ENCODE peak calls at places on chromosome 20, in five cellular contexts. U is HCT116; X is PC-3; Q is cardiac muscle cell; B is CD8-positive, alpha-beta T cell. G is an unnamed sample.

GRCh38 chr20:35329435-35330139 is 37.4 kb upstream of the FAM83C start:
- DNase-seq in U (no peak), X (peak; percentile 83), Q (peak; percentile 50), B (no peak), G (peak; percentile 67)

GRCh38 chr20:37640600-37641561 is 52.9 kb upstream of the CTNNBL1 start:
- DNase-seq in U (no peak), X (peak; percentile 59), Q (peak; percentile 20), B (no peak), G (no peak)

GRCh38 chr20:54345301-54345724 is 130.1 kb upstream of the DOK5 start:
- DNase-seq in U (peak; percentile 7), X (peak; percentile 84), Q (peak; percentile 77), B (no peak), G (no peak)

GRCh38 chr20:51259455-51259854 is 236.5 kb upstream of the KCNG1 start:
- DNase-seq in U (no peak), X (no peak), Q (no peak), B (no peak), G (no peak)

GRCh38 chr20:3754258-3754595 is 13.3 kb downstream of the ADISSP start:
- DNase-seq in U (no peak), X (no peak), Q (no peak), B (no peak), G (no peak)

GRCh38 chr20:39651645-39652340 is 689.6 kb downstream of the DHX35 start:
- DNase-seq in U (no peak), X (no peak), Q (no peak), B (no peak), G (no peak)

GRCh38 chr20:3818155-3819151 is 1.9 kb upstream of the AP5S1 start:
- DNase-seq in U (peak; percentile 71), X (peak; percentile 93), Q (peak; percentile 85), B (no peak), G (no peak)

GRCh38 chr20:36795691-36796090 is 22.1 kb upstream of the DSN1 start:
- DNase-seq in U (no peak), X (no peak), Q (no peak), B (no peak), G (no peak)

GRCh38 chr20:23257106-23257761 is 93.4 kb upstream of the NXT1 start:
- DNase-seq in U (no peak), X (no peak), Q (peak; percentile 32), B (no peak), G (no peak)

GRCh38 chr20:38050691-38051090 is 17.1 kb downstream of the RPRD1B start:
- DNase-seq in U (no peak), X (no peak), Q (peak; percentile 32), B (no peak), G (no peak)

GRCh38 chr20:16064991-16065707 is 508.1 kb downstream of the KIF16B start:
- DNase-seq in U (no peak), X (no peak), Q (no peak), B (no peak), G (no peak)

GRCh38 chr20:22389836-22390542 is 194.4 kb downstream of the FOXA2 start:
- DNase-seq in U (peak; percentile 94), X (peak; percentile 99), Q (peak; percentile 14), B (no peak), G (peak; percentile 41)

GRCh38 chr20:37308098-37309050 is 18.9 kb downstream of the MANBAL start:
- DNase-seq in U (no peak), X (no peak), Q (no peak), B (no peak), G (no peak)

GRCh38 chr20:11902264-11902663 is 15.4 kb upstream of the BTBD3 start:
- DNase-seq in U (no peak), X (peak; percentile 77), Q (no peak), B (no peak), G (no peak)

GRCh38 chr20:13723015-13723414 is 61.7 kb downstream of the ESF1 start:
- DNase-seq in U (no peak), X (no peak), Q (peak; percentile 26), B (no peak), G (no peak)

GRCh38 chr20:5504061-5504739 is 187.4 kb upstream of the PROKR2 start:
- DNase-seq in U (no peak), X (no peak), Q (peak; percentile 60), B (no peak), G (no peak)

GRCh38 chr20:20713244-20713765 is 861 bp upstream of the RALGAPA2 start:
- DNase-seq in U (no peak), X (no peak), Q (no peak), B (no peak), G (no peak)

GRCh38 chr20:37864275-37864674 is 38.7 kb upstream of the VSTM2L start:
- DNase-seq in U (no peak), X (no peak), Q (no peak), B (no peak), G (no peak)

GRCh38 chr20:38418509-38419204 is 16.5 kb downstream of the SNHG17 start:
- DNase-seq in U (no peak), X (no peak), Q (peak; percentile 74), B (no peak), G (no peak)

GRCh38 chr20:44035924-44036323 is 121.3 kb downstream of the TOX2 start:
- DNase-seq in U (no peak), X (no peak), Q (no peak), B (no peak), G (no peak)

GRCh38 chr20:47334022-47334551 is 22.4 kb downstream of the ZMYND8 start:
- DNase-seq in U (no peak), X (peak; percentile 98), Q (peak; percentile 96), B (no peak), G (no peak)

GRCh38 chr20:44247131-44247571 is at the start of gene GDAP1L1:
- DNase-seq in U (no peak), X (no peak), Q (no peak), B (no peak), G (no peak)

GRCh38 chr20:20856306-20856705 is 143.9 kb upstream of the RALGAPA2 start:
- DNase-seq in U (no peak), X (no peak), Q (no peak), B (no peak), G (no peak)

GRCh38 chr20:23879328-23879798 is at the start of gene CST5:
- DNase-seq in U (no peak), X (no peak), Q (no peak), B (no peak), G (no peak)

GRCh38 chr20:3174442-3175263 is 1.3 kb upstream of the LZTS3 start:
- DNase-seq in U (peak; percentile 26), X (peak; percentile 55), Q (peak; percentile 38), B (no peak), G (no peak)

GRCh38 chr20:51429144-51429482 is 113.4 kb downstream of the NFATC2 start:
- DNase-seq in U (no peak), X (no peak), Q (no peak), B (no peak), G (no peak)

GRCh38 chr20:3392756-3393155 is 14.7 kb downstream of the DNAAF9 start:
- DNase-seq in U (no peak), X (no peak), Q (no peak), B (no peak), G (no peak)

GRCh38 chr20:49475979-49476378 is 6.5 kb downstream of the KCNB1 start:
- DNase-seq in U (no peak), X (no peak), Q (peak; percentile 18), B (no peak), G (no peak)

GRCh38 chr20:44411020-44411756 is 55.7 kb downstream of the HNF4A start:
- DNase-seq in U (no peak), X (no peak), Q (no peak), B (no peak), G (no peak)

GRCh38 chr20:17395729-17396128 is 135.4 kb downstream of the BFSP1 start:
- DNase-seq in U (no peak), X (no peak), Q (no peak), B (no peak), G (no peak)

GRCh38 chr20:36408219-36408618 is 102.1 kb downstream of the DLGAP4 start:
- DNase-seq in U (no peak), X (peak; percentile 74), Q (peak; percentile 62), B (no peak), G (no peak)

GRCh38 chr20:59318201-59318790 is 17.9 kb downstream of the EDN3 start:
- DNase-seq in U (no peak), X (no peak), Q (no peak), B (no peak), G (no peak)

GRCh38 chr20:59317332-59317731 is 16.9 kb downstream of the EDN3 start:
- DNase-seq in U (no peak), X (no peak), Q (no peak), B (no peak), G (no peak)

GRCh38 chr20:59316911-59317310 is 16.5 kb downstream of the EDN3 start:
- DNase-seq in U (no peak), X (no peak), Q (no peak), B (no peak), G (no peak)

GRCh38 chr20:59318803-59319202 is 18.4 kb downstream of the EDN3 start:
- DNase-seq in U (no peak), X (no peak), Q (no peak), B (no peak), G (no peak)

GRCh38 chr20:59314872-59315500 is 14.6 kb downstream of the EDN3 start:
- DNase-seq in U (no peak), X (no peak), Q (no peak), B (no peak), G (no peak)
- H3K4me1 ChIP-seq in U (no peaks in the 10 kb centered on the region), X (no peaks in the 10 kb centered on the region), Q (no peaks in the 10 kb centered on the region), B (no peaks in the 10 kb centered on the region), G (no peaks in the 10 kb centered on the region)

DNA sequence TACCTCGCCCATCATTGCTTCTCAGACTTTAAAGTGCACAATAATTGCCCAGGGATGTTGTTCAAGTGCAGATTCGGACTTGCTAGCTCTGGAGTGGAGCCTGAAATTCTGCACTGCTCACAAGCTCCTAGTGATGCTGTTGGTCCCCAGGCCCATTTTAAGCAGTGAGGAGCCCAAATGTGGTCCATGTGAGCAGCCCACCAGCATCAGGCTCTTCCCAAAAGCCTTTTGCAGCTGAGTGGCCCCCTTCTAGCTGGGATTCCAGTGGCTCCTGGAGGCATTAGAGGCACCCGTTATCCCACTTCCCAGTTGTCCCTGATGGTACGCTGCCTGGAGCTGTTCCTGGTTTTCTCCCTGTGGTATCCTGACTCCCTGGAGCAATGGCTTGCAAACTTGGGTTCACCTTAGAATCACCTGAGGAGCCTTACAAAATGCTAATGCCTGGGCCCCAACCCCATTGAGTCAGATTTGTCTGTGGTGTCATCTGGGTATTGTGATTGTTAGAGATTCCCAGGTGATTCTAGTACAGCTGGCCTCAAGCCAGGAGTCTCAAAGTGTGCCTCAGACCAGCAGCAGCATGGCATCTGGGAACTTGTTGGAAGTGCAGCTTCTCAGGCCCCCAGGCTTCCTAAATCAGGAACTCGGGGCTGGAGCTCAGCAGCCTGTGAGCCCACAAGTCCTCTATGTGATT is 186.9 kb upstream of the SLC24A3 start:
- DNase-seq in U (no peak), X (no peak), Q (no peak), B (no peak), G (no peak)
- H3K9me3 ChIP-seq in U (no peaks in the 10 kb centered on the region), X (no peaks in the 10 kb centered on the region), Q (no peaks in the 10 kb centered on the region), B (no peaks in the 10 kb centered on the region), G (no peaks in the 10 kb centered on the region)

GRCh38 chr20:10656270-10656669 is 17.5 kb downstream of the JAG1 start:
- DNase-seq in U (no peak), X (no peak), Q (no peak), B (no peak), G (no peak)
- H3K4me1 ChIP-seq in U (no peaks in the 10 kb centered on the region), X (peaks cover 17% of the 10 kb centered on the region), Q (peaks cover 64% of the 10 kb centered on the region), B (no peaks in the 10 kb centered on the region), G (peaks cover 16% of the 10 kb centered on the region)

DNA sequence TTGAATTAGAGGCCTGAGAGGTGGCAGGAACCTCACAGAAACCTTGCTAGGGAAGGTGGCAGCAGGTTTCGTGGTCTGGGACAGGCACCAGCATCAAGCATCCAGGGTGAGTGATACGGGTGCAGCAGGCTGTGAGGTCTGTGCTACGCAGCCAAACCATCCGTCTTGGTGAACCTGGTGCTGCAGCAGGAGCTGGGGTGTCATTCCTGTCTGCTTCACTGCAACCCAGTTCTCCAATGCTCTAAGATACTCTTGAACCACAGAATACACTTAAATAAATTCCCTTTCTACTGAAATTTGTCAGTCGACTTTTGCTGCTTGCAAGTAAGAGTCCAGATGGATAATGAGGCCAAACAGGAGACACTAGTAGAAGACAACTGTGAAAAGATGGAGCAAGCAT is 9.7 kb upstream of the CBLN4 start:
- DNase-seq in U (no peak), X (no peak), Q (no peak), B (no peak), G (no peak)
- H3K9me3 ChIP-seq in U (peaks cover 30% of the 10 kb centered on the region), X (peaks cover 25% of the 10 kb centered on the region), Q (no peaks in the 10 kb centered on the region), B (no peaks in the 10 kb centered on the region), G (peaks cover 3% of the 10 kb centered on the region)